ENCODE peak calls at places on chromosomes 3 and 15, in nine cellular contexts. U is hippocampal formation; M is mucosa of descending colon; V is fibroblast of the aortic adventitia; N is astrocyte; T is NB4; F is mesenchymal stem cell; R is activated CD8-positive, alpha-beta memory T cell treated with anti-CD3 and anti-CD28 coated beads for 24 hours; Y is osteocyte. P is an unnamed sample.

GRCh38 chr3:177830411-177830849 is 633.1 kb upstream of the TBL1XR1 start:
- DNase-seq in U (no peak), M (no peak), V (peak; percentile 96), N (peak; percentile 92), T (no peak), F (peak; percentile 70), R (no peak), Y (no peak), P (no peak)

GRCh38 chr15:27492021-27492621 is 521.1 kb downstream of the GABRG3 start:
- DNase-seq in U (peak; percentile 61), M (no peak), V (peak; percentile 4), N (peak; percentile 97), T (no peak), F (no peak), R (no peak), Y (no peak), P (peak; percentile 17)

GRCh38 chr3:101189786-101190185 is 130.6 kb downstream of the IMPG2 start:
- DNase-seq in U (no peak), M (no peak), V (peak; percentile 40), N (no peak), T (no peak), F (no peak), R (no peak), Y (no peak), P (no peak)

GRCh38 chr3:15632212-15632580 is 30.7 kb downstream of the BTD start:
- DNase-seq in U (no peak), M (no peak), V (no peak), N (no peak), T (no peak), F (no peak), R (no peak), Y (no peak), P (no peak)

GRCh38 chr15:89971592-89971997 is 29.5 kb upstream of the ZNF710 start:
- DNase-seq in U (peak; percentile 34), M (peak; percentile 82), V (peak; percentile 48), N (peak; percentile 14), T (peak; percentile 71), F (peak; percentile 57), R (peak; percentile 69), Y (no peak), P (no peak)

GRCh38 chr15:25784876-25785642 is 78.1 kb downstream of the ATP10A start:
- DNase-seq in U (no peak), M (no peak), V (peak; percentile 70), N (peak; percentile 87), T (no peak), F (peak; percentile 29), R (no peak), Y (no peak), P (no peak)

GRCh38 chr3:89690649-89691048 is 583.2 kb downstream of the EPHA3 start:
- DNase-seq in U (no peak), M (no peak), V (peak; percentile 1), N (peak; percentile 14), T (no peak), F (no peak), R (no peak), Y (no peak), P (no peak)

GRCh38 chr3:138786788-138787276 is 47.9 kb downstream of the PIK3CB start:
- DNase-seq in U (no peak), M (no peak), V (peak; percentile 56), N (peak; percentile 60), T (peak; percentile 90), F (peak; percentile 73), R (no peak), Y (no peak), P (no peak)

GRCh38 chr3:189132125-189132744 is 39.5 kb upstream of the TPRG1 start:
- DNase-seq in U (no peak), M (peak; percentile 46), V (peak; percentile 74), N (peak; percentile 92), T (peak; percentile 82), F (peak; percentile 94), R (peak; percentile 79), Y (no peak), P (no peak)

GRCh38 chr3:52249683-52250082 is 4.1 kb downstream of the PPM1M start:
- DNase-seq in U (no peak), M (no peak), V (no peak), N (no peak), T (no peak), F (no peak), R (peak; percentile 57), Y (no peak), P (no peak)

GRCh38 chr15:84721381-84721780 is 5.4 kb upstream of the SEC11A start:
- DNase-seq in U (no peak), M (no peak), V (no peak), N (no peak), T (no peak), F (no peak), R (no peak), Y (peak; percentile 30), P (no peak)

GRCh38 chr3:49134471-49135265 is 1.8 kb upstream of the LAMB2 start:
- DNase-seq in U (no peak), M (no peak), V (no peak), N (no peak), T (no peak), F (no peak), R (no peak), Y (no peak), P (no peak)

GRCh38 chr3:42495393-42495792 is 7.0 kb upstream of the VIPR1 start:
- DNase-seq in U (no peak), M (no peak), V (no peak), N (no peak), T (no peak), F (no peak), R (no peak), Y (no peak), P (no peak)

GRCh38 chr3:52893723-52894122 is 3.6 kb downstream of the STIMATE start:
- DNase-seq in U (no peak), M (no peak), V (no peak), N (no peak), T (peak; percentile 45), F (no peak), R (no peak), Y (peak; percentile 51), P (no peak)

GRCh38 chr15:52178765-52179164 is 12.4 kb downstream of the GNB5 start:
- DNase-seq in U (no peak), M (no peak), V (no peak), N (no peak), T (no peak), F (no peak), R (no peak), Y (peak; percentile 77), P (no peak)

GRCh38 chr3:165984589-165984988 is 147.4 kb upstream of the BCHE start:
- DNase-seq in U (no peak), M (no peak), V (no peak), N (no peak), T (no peak), F (no peak), R (no peak), Y (no peak), P (no peak)

GRCh38 chr15:100595964-100596363 is 6.0 kb downstream of the LINS1 start:
- DNase-seq in U (no peak), M (no peak), V (no peak), N (no peak), T (no peak), F (no peak), R (no peak), Y (no peak), P (no peak)

GRCh38 chr3:193502871-193503270 is 51.8 kb downstream of the ATP13A4 start:
- DNase-seq in U (no peak), M (no peak), V (no peak), N (no peak), T (no peak), F (no peak), R (no peak), Y (no peak), P (no peak)

GRCh38 chr3:1446531-1446930 is 353.7 kb downstream of the CNTN6 start:
- DNase-seq in U (no peak), M (no peak), V (no peak), N (no peak), T (no peak), F (no peak), R (no peak), Y (no peak), P (no peak)